ENCODE peak calls at places on chromosomes 1 and 21, in seven cellular contexts. O, I, U, F, S, L and R are unnamed samples.

GRCh38 chr21:37564924-37565529 is 198.5 kb downstream of the DYRK1A start:
- DNase-seq in O (no peak), I (no peak), U (no peak), F (peak; percentile 62), S (peak; percentile 24), L (peak; percentile 37), R (no peak)

GRCh38 chr1:247431643-247432042 is 15.7 kb downstream of the NLRP3 start:
- DNase-seq in O (no peak), I (no peak), U (no peak), F (no peak), S (no peak), L (no peak), R (no peak)

GRCh38 chr1:203284411-203285208 is 20.7 kb upstream of the BTG2 start:
- DNase-seq in O (peak; percentile 15), I (no peak), U (no peak), F (no peak), S (no peak), L (no peak), R (no peak)

GRCh38 chr1:186982116-186982515 is 153.4 kb downstream of the PLA2G4A start:
- DNase-seq in O (no peak), I (no peak), U (no peak), F (no peak), S (no peak), L (no peak), R (no peak)

GRCh38 chr1:90347366-90347765 is 352.5 kb downstream of the ZNF326 start:
- DNase-seq in O (no peak), I (no peak), U (no peak), F (peak; percentile 49), S (no peak), L (no peak), R (no peak)

GRCh38 chr1:155127672-155128468 is at the start of gene EFNA1:
- DNase-seq in O (peak; percentile 26), I (peak; percentile 73), U (no peak), F (peak; percentile 86), S (no peak), L (peak; percentile 74), R (no peak)

GRCh38 chr1:73065585-73065984 is 783.2 kb upstream of the NEGR1 start:
- DNase-seq in O (no peak), I (no peak), U (no peak), F (peak; percentile 61), S (no peak), L (no peak), R (no peak)

GRCh38 chr1:94228640-94229375 is 8.6 kb downstream of the ARHGAP29 start:
- DNase-seq in O (no peak), I (no peak), U (no peak), F (no peak), S (no peak), L (no peak), R (no peak)

GRCh38 chr1:98793136-98793535 is 131.6 kb downstream of the SNX7 start:
- DNase-seq in O (no peak), I (no peak), U (no peak), F (no peak), S (no peak), L (no peak), R (no peak)

GRCh38 chr1:18965206-18966173 is 9.0 kb upstream of the IFFO2 start:
- DNase-seq in O (no peak), I (no peak), U (no peak), F (no peak), S (no peak), L (no peak), R (no peak)

GRCh38 chr1:241836944-241837343 is 11.1 kb upstream of the EXO1 start:
- DNase-seq in O (no peak), I (no peak), U (no peak), F (no peak), S (no peak), L (no peak), R (no peak)

GRCh38 chr1:10803971-10804820 is 7.8 kb upstream of the CASZ1 start:
- DNase-seq in O (no peak), I (no peak), U (no peak), F (peak; percentile 35), S (no peak), L (peak; percentile 34), R (no peak)

GRCh38 chr1:156703741-156704140 is 1.6 kb downstream of the CRABP2 start:
- DNase-seq in O (no peak), I (no peak), U (no peak), F (no peak), S (peak; percentile 51), L (no peak), R (no peak)

GRCh38 chr1:174262747-174263241 is 103.5 kb downstream of the RABGAP1L start:
- DNase-seq in O (no peak), I (no peak), U (no peak), F (peak; percentile 54), S (peak; percentile 76), L (no peak), R (peak; percentile 34)

GRCh38 chr1:39142394-39143060 is 62.0 kb upstream of the MACF1 start:
- DNase-seq in O (no peak), I (no peak), U (no peak), F (peak; percentile 20), S (no peak), L (peak; percentile 89), R (no peak)

GRCh38 chr1:242189591-242189990 is 190.7 kb upstream of the MAP1LC3C start:
- DNase-seq in O (no peak), I (peak; percentile 9), U (no peak), F (no peak), S (no peak), L (no peak), R (no peak)

GRCh38 chr1:164356511-164356910 is 202.5 kb upstream of the PBX1 start:
- DNase-seq in O (no peak), I (no peak), U (no peak), F (no peak), S (no peak), L (no peak), R (no peak)

GRCh38 chr1:29650041-29650400 is 413.7 kb downstream of the PTPRU start:
- DNase-seq in O (peak; percentile 8), I (no peak), U (no peak), F (no peak), S (no peak), L (no peak), R (no peak)

GRCh38 chr1:208907785-208908184 is 663.6 kb upstream of the PLXNA2 start:
- DNase-seq in O (no peak), I (no peak), U (no peak), F (no peak), S (no peak), L (no peak), R (no peak)

GRCh38 chr1:13759072-13759471 is 59.1 kb downstream of the PRDM2 start:
- DNase-seq in O (no peak), I (no peak), U (no peak), F (peak; percentile 66), S (no peak), L (peak; percentile 72), R (no peak)
- TF ChIP-seq CTCF in O (no peak), I (no peak), U (no peak), F (peak; percentile 28), S (no peak), L (peak; percentile 42), R (peak; percentile 16)

GRCh38 chr1:1374861-1375662 is at the start of gene AURKAIP1:
- DNase-seq in O (peak; percentile 97), I (peak; percentile 94), U (peak; percentile 99), F (peak; percentile 99), S (peak; percentile 100), L (peak; percentile 99), R (peak; percentile 100)
- TF ChIP-seq CTCF in O (peak; percentile 57), I (no peak), U (peak; percentile 35), F (no peak), S (peak; percentile 39), L (peak; percentile 57), R (peak; percentile 47)

GRCh38 chr1:69246721-69247120 is 321.0 kb upstream of the LRRC7 start:
- DNase-seq in O (no peak), I (no peak), U (no peak), F (no peak), S (no peak), L (no peak), R (no peak)

GRCh38 chr1:69244211-69244610 is 323.5 kb upstream of the LRRC7 start:
- DNase-seq in O (no peak), I (no peak), U (no peak), F (no peak), S (no peak), L (no peak), R (no peak)

DNA sequence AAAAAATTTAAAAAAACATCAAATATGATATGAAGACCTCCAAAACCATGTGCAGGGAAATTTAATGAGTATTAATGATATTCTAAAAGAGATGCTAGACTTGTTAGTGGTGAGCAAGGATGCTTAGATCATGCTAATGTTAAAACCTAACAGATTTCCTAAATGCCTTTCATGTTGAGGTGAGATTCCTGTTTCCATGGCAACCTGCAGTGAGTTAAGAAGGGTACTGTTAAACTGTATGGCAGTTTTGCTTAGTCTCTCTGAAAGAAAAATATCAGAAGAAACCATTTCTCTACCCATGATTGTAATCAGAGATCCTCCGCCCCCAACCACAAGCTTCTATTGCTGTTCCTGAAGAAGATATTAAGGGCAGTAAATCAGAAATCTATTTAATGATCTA is 321.6 kb upstream of the LRRC7 start:
- DNase-seq in O (no peak), I (no peak), U (no peak), F (no peak), S (no peak), L (no peak), R (no peak)
- TF ChIP-seq CTCF in O (no peak), I (no peak), U (no peak), F (no peak), S (no peak), L (no peak), R (no peak)

GRCh38 chr1:215003686-215004085 is 78.9 kb upstream of the KCNK2 start:
- DNase-seq in O (no peak), I (no peak), U (no peak), F (no peak), S (no peak), L (no peak), R (no peak)
- TF ChIP-seq CTCF in O (no peak), I (no peak), U (no peak), F (no peak), S (no peak), L (no peak), R (no peak)